ENCODE peak calls at places on chromosomes 1 and 21, in five cellular contexts. D is heart right ventricle, J is psoas muscle, L is Peyer's patch, K is hepatocyte. S is an unnamed sample.
A peak's percentile ranks its signal among the peaks of the same experiment; 100 is the strongest.

GRCh38 chr1:15851251-15852035 is 3.9 kb downstream of the SPEN start:
- DNase-seq in L (no peak), J (no peak), D (no peak), K (no peak), S (no peak)

GRCh38 chr1:216616425-216616824 is 106.8 kb downstream of the ESRRG start:
- DNase-seq in L (no peak), J (no peak), D (no peak), K (no peak), S (no peak)

GRCh38 chr21:33058468-33059318 is 11.2 kb upstream of the OLIG1 start:
- DNase-seq in K (no peak), L (no peak), J (peak; percentile 42), D (peak; percentile 71), S (no peak)

GRCh38 chr1:205056188-205056611 is 13.2 kb downstream of the CNTN2 start:
- DNase-seq in L (peak; percentile 41), K (no peak), J (no peak), D (no peak), S (no peak)

GRCh38 chr21:42564561-42564971 is 50.9 kb downstream of the SLC37A1 start:
- DNase-seq in K (no peak), J (no peak), L (no peak), D (no peak), S (peak; percentile 19)

GRCh38 chr1:197688233-197688632 is 87.0 kb downstream of the DENND1B start:
- DNase-seq in K (no peak), D (no peak), J (no peak), L (no peak), S (no peak)

GRCh38 chr1:22290611-22291010 is 147.7 kb upstream of the WNT4 start:
- DNase-seq in K (no peak), L (no peak), J (no peak), D (no peak), S (no peak)

GRCh38 chr1:197736689-197737088 is 38.6 kb downstream of the DENND1B start:
- DNase-seq in K (no peak), D (no peak), J (no peak), L (no peak), S (no peak)

GRCh38 chr1:94542088-94542671 is 621 bp upstream of the F3 start:
- DNase-seq in K (no peak), D (peak; percentile 45), J (peak; percentile 64), L (peak; percentile 66), S (peak; percentile 63)

GRCh38 chr21:29581393-29581792 is 282.7 kb downstream of the BACH1 start:
- DNase-seq in L (no peak), J (no peak), K (peak; percentile 30), D (no peak), S (no peak)

GRCh38 chr1:68322837-68323687 is 90.7 kb upstream of the WLS start:
- DNase-seq in K (no peak), L (no peak), J (peak; percentile 69), D (no peak), S (no peak)

GRCh38 chr1:22889213-22889827 is 83.3 kb downstream of the LACTBL1 start:
- DNase-seq in J (no peak), L (no peak), D (no peak), K (peak; percentile 44), S (no peak)

GRCh38 chr1:17117451-17118265 is 1.6 kb downstream of the PADI2 start:
- DNase-seq in D (no peak), K (no peak), L (no peak), J (peak; percentile 73), S (no peak)

GRCh38 chr1:169307176-169307575 is 60.4 kb downstream of the NME7 start:
- DNase-seq in K (no peak), J (no peak), L (no peak), D (no peak), S (no peak)

GRCh38 chr1:70442486-70442885 is 31.4 kb downstream of the CTH start:
- DNase-seq in J (no peak), D (no peak), L (no peak), K (no peak), S (no peak)

GRCh38 chr1:66752000-66752592 is at the start of gene DYNLT5:
- DNase-seq in K (peak; percentile 46), L (peak; percentile 57), J (peak; percentile 57), D (peak; percentile 70), S (peak; percentile 67)

GRCh38 chr1:94228640-94229375 is 8.6 kb downstream of the ARHGAP29 start:
- DNase-seq in J (no peak), D (no peak), L (no peak), K (no peak), S (no peak)

GRCh38 chr1:200512191-200512590 is 102.4 kb upstream of the ZNF281 start:
- DNase-seq in D (no peak), J (no peak), L (no peak), K (no peak), S (no peak)

GRCh38 chr1:9302745-9303524 is 10.2 kb downstream of the SPSB1 start:
- DNase-seq in L (no peak), D (no peak), J (no peak), K (peak; percentile 68), S (no peak)

GRCh38 chr1:168372307-168372706 is 91.6 kb downstream of the TBX19 start:
- DNase-seq in J (no peak), K (no peak), L (no peak), D (no peak), S (no peak)

GRCh38 chr21:15141236-15141970 is 76.6 kb upstream of the NRIP1 start:
- DNase-seq in K (no peak), L (peak; percentile 73), D (no peak), J (no peak), S (peak; percentile 70)

GRCh38 chr1:224747578-224747977 is 131.5 kb downstream of the CNIH3 start:
- DNase-seq in K (peak; percentile 13), J (no peak), L (no peak), D (no peak), S (no peak)

GRCh38 chr1:149977345-149977744 is 33.2 kb downstream of the OTUD7B start:
- DNase-seq in J (no peak), D (no peak), L (no peak), K (no peak), S (no peak)

GRCh38 chr1:236321101-236321500 is 39.3 kb upstream of the ERO1B start:
- DNase-seq in L (no peak), K (no peak), D (no peak), J (no peak), S (no peak)

GRCh38 chr21:33843216-33843615 is 72.4 kb downstream of the ATP5PO start:
- DNase-seq in J (peak; percentile 41), D (no peak), L (no peak), K (no peak), S (no peak)

GRCh38 chr1:25559996-25560395 is 16.6 kb downstream of the LDLRAP1 start:
- DNase-seq in L (no peak), K (no peak), D (no peak), J (no peak), S (no peak)

GRCh38 chr1:25556791-25557476 is 13.5 kb downstream of the LDLRAP1 start:
- DNase-seq in D (no peak), K (no peak), L (no peak), J (no peak), S (peak; percentile 74)

GRCh38 chr1:25560788-25561187 is 17.4 kb downstream of the LDLRAP1 start:
- DNase-seq in K (no peak), J (no peak), L (no peak), D (no peak), S (no peak)

GRCh38 chr1:25561426-25562100 is 18.2 kb downstream of the LDLRAP1 start:
- DNase-seq in J (no peak), D (no peak), L (no peak), K (no peak), S (no peak)

GRCh38 chr1:25559031-25559430 is 15.6 kb downstream of the LDLRAP1 start:
- DNase-seq in L (no peak), K (no peak), D (no peak), J (no peak), S (no peak)
- H3K4me1 ChIP-seq in L (peaks cover 19% of the 10 kb centered on the region), K (no peaks in the 10 kb centered on the region), D (peaks cover 24% of the 10 kb centered on the region), J (peaks cover 40% of the 10 kb centered on the region), S (peaks cover 41% of the 10 kb centered on the region)

DNA sequence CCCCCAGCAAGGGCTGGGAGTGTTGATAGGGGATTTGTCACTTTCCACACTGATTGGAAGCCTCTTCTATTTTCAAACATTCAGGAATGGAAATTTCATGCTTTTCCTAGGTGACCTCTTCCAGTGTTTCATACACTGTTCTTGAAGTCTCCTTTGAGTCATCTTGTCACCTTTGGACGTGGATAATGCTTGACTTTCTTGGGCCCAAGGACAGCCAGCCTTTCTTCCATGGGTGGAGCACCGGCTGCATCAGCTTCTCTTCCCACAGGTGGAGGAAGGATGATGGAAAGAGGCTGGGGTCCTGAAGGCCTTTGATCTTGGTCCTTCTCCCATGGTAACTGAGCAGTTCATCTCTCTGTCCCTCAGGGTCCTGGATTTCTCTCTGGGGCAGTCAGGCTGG is 11.9 kb upstream of the PIGR start:
- DNase-seq in L (no peak), J (no peak), K (no peak), D (no peak), S (no peak)
- H3K4me1 ChIP-seq in L (peaks cover 3% of the 10 kb centered on the region), J (no peaks in the 10 kb centered on the region), K (peaks cover 23% of the 10 kb centered on the region), D (no peaks in the 10 kb centered on the region), S (peaks cover 40% of the 10 kb centered on the region)

GRCh38 chr1:240941706-240942370 is 329.9 kb upstream of the GREM2 start:
- DNase-seq in K (no peak), L (no peak), D (no peak), J (no peak), S (no peak)

GRCh38 chr1:240942901-240943300 is 330.9 kb upstream of the GREM2 start:
- DNase-seq in D (no peak), J (no peak), L (no peak), K (no peak), S (no peak)

GRCh38 chr1:240946926-240947325 is 335.0 kb upstream of the GREM2 start:
- DNase-seq in J (no peak), L (no peak), D (no peak), K (peak; percentile 57), S (no peak)

DNA sequence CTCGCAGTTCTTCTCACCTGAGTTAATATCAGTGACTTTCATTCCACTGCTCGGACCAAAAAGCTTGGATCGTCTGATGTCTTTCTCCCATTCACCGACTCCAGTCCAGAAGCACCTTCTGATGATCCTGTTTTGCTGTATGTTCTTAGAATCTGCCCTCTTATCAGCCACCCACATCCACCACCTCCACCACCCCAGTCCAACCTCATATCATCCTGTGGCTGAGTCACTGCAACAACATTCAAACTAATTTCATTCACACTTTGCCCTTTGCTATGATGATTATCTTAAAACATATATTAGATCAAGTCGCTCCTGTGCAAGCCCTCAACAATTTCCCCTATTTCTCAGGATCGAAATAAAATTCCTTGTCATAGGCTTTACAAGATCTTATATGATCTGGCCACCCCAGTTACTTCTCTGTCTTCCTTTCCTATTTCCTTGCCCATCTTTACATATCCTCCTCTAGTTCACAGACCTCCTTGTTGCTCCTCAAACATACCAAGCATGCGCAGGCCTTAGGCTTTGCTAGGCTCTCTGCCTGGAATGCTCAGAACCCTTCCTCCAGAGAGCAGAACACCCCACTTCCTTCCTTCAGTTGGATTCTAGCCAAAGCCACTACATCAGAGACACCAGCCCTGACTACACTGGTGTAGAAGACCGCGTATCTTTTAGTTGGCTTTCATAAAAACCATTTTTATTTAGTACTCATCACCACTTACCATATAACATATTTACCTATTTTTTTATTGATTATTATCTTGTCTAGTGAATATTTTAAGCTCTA is 335.7 kb upstream of the GREM2 start:
- DNase-seq in L (no peak), D (no peak), K (peak; percentile 23), J (no peak), S (no peak)
- H3K4me1 ChIP-seq in L (no peaks in the 10 kb centered on the region), D (no peaks in the 10 kb centered on the region), K (no peaks in the 10 kb centered on the region), J (no peaks in the 10 kb centered on the region), S (no peaks in the 10 kb centered on the region)

DNA sequence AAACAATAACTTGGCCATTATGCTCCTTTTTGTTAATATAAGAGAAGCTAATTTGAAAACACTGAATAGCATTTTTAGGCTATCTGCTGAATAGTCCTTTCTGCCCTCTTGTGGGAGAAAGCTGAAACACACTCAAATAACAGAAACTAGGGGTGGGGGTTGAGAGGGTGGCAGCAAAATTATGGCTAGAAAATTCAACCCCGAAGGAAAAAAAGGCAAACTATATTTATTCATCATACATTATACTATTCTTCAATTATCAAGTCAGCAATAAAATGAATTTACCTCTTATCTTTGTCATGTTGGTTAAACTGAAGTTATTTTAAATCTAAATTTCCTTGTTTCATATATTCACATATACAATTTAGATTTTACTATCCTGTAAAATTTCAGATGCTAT is 255.9 kb downstream of the FAF1 start:
- DNase-seq in D (no peak), L (no peak), K (peak; percentile 50), J (no peak), S (no peak)
- H3K4me1 ChIP-seq in D (no peaks in the 10 kb centered on the region), L (no peaks in the 10 kb centered on the region), K (no peaks in the 10 kb centered on the region), J (peaks cover 35% of the 10 kb centered on the region), S (no peaks in the 10 kb centered on the region)

S was measured in mucosa of descending colon.